ENCODE peak calls at places on chromosome 6, in seven cellular contexts. One of them, this sample, is unnamed.

GRCh38 chr6:31586596-31586995 is 519 bp downstream of the LST1 start:
- DNase-seq in effector CD4-positive, alpha-beta T cell: no peak
- DNase-seq in EL: no peak
- DNase-seq in NCI-H1694 treated with DMSO at 0.1 percent for 48 hours: no peak
- DNase-seq in stimulated activated CD4-positive, alpha-beta T cell treated with anti-CD3 and anti-CD28 coated beads, Interleukin-4, amount 100 ng/mL, for 48 hours: no peak
- DNase-seq in ELF-1: no peak
- DNase-seq in AG10803: no peak
- DNase-seq in this sample: peak

GRCh38 chr6:168575346-168576098 is 134.5 kb downstream of the SMOC2 start:
- DNase-seq in effector CD4-positive, alpha-beta T cell: no peak
- DNase-seq in EL: no peak
- DNase-seq in NCI-H1694 treated with DMSO at 0.1 percent for 48 hours: no peak
- DNase-seq in stimulated activated CD4-positive, alpha-beta T cell treated with anti-CD3 and anti-CD28 coated beads, Interleukin-4, amount 100 ng/mL, for 48 hours: no peak
- DNase-seq in ELF-1: no peak
- DNase-seq in AG10803: no peak
- DNase-seq in this sample: no peak

GRCh38 chr6:119215309-119215708 is 134.3 kb downstream of the MAN1A1 start:
- DNase-seq in effector CD4-positive, alpha-beta T cell: no peak
- DNase-seq in EL: no peak
- DNase-seq in NCI-H1694 treated with DMSO at 0.1 percent for 48 hours: no peak
- DNase-seq in stimulated activated CD4-positive, alpha-beta T cell treated with anti-CD3 and anti-CD28 coated beads, Interleukin-4, amount 100 ng/mL, for 48 hours: no peak
- DNase-seq in ELF-1: no peak
- DNase-seq in AG10803: no peak
- DNase-seq in this sample: no peak

GRCh38 chr6:46642928-46643751 is 9.5 kb downstream of the CYP39A1 start:
- DNase-seq in effector CD4-positive, alpha-beta T cell: no peak
- DNase-seq in EL: no peak
- DNase-seq in NCI-H1694 treated with DMSO at 0.1 percent for 48 hours: no peak
- DNase-seq in stimulated activated CD4-positive, alpha-beta T cell treated with anti-CD3 and anti-CD28 coated beads, Interleukin-4, amount 100 ng/mL, for 48 hours: peak
- DNase-seq in ELF-1: no peak
- DNase-seq in AG10803: no peak
- DNase-seq in this sample: no peak

GRCh38 chr6:1552296-1552761 is 57.4 kb upstream of the FOXC1 start:
- DNase-seq in effector CD4-positive, alpha-beta T cell: no peak
- DNase-seq in EL: peak
- DNase-seq in NCI-H1694 treated with DMSO at 0.1 percent for 48 hours: no peak
- DNase-seq in stimulated activated CD4-positive, alpha-beta T cell treated with anti-CD3 and anti-CD28 coated beads, Interleukin-4, amount 100 ng/mL, for 48 hours: no peak
- DNase-seq in ELF-1: no peak
- DNase-seq in AG10803: peak
- DNase-seq in this sample: peak

GRCh38 chr6:47112311-47112710 is 70.2 kb upstream of the ADGRF1 start:
- DNase-seq in effector CD4-positive, alpha-beta T cell: no peak
- DNase-seq in EL: no peak
- DNase-seq in NCI-H1694 treated with DMSO at 0.1 percent for 48 hours: no peak
- DNase-seq in stimulated activated CD4-positive, alpha-beta T cell treated with anti-CD3 and anti-CD28 coated beads, Interleukin-4, amount 100 ng/mL, for 48 hours: no peak
- DNase-seq in ELF-1: no peak
- DNase-seq in AG10803: no peak
- DNase-seq in this sample: no peak

GRCh38 chr6:53361549-53362031 is 12.8 kb upstream of the ELOVL5 start:
- DNase-seq in effector CD4-positive, alpha-beta T cell: peak
- DNase-seq in EL: peak
- DNase-seq in NCI-H1694 treated with DMSO at 0.1 percent for 48 hours: no peak
- DNase-seq in stimulated activated CD4-positive, alpha-beta T cell treated with anti-CD3 and anti-CD28 coated beads, Interleukin-4, amount 100 ng/mL, for 48 hours: peak
- DNase-seq in ELF-1: no peak
- DNase-seq in AG10803: peak
- DNase-seq in this sample: peak

GRCh38 chr6:158270389-158271127 is 41.7 kb upstream of the TULP4 start:
- DNase-seq in effector CD4-positive, alpha-beta T cell: no peak
- DNase-seq in EL: no peak
- DNase-seq in NCI-H1694 treated with DMSO at 0.1 percent for 48 hours: no peak
- DNase-seq in stimulated activated CD4-positive, alpha-beta T cell treated with anti-CD3 and anti-CD28 coated beads, Interleukin-4, amount 100 ng/mL, for 48 hours: no peak
- DNase-seq in ELF-1: no peak
- DNase-seq in AG10803: no peak
- DNase-seq in this sample: no peak

GRCh38 chr6:163170294-163170883 is 244.1 kb upstream of the QKI start:
- DNase-seq in effector CD4-positive, alpha-beta T cell: no peak
- DNase-seq in EL: peak
- DNase-seq in NCI-H1694 treated with DMSO at 0.1 percent for 48 hours: no peak
- DNase-seq in stimulated activated CD4-positive, alpha-beta T cell treated with anti-CD3 and anti-CD28 coated beads, Interleukin-4, amount 100 ng/mL, for 48 hours: peak
- DNase-seq in ELF-1: peak
- DNase-seq in AG10803: no peak
- DNase-seq in this sample: no peak

GRCh38 chr6:166929534-166930189 is 26.7 kb downstream of the RNASET2 start:
- DNase-seq in effector CD4-positive, alpha-beta T cell: no peak
- DNase-seq in EL: no peak
- DNase-seq in NCI-H1694 treated with DMSO at 0.1 percent for 48 hours: no peak
- DNase-seq in stimulated activated CD4-positive, alpha-beta T cell treated with anti-CD3 and anti-CD28 coated beads, Interleukin-4, amount 100 ng/mL, for 48 hours: no peak
- DNase-seq in ELF-1: no peak
- DNase-seq in AG10803: no peak
- DNase-seq in this sample: no peak

GRCh38 chr6:106512048-106512957 is 117.0 kb downstream of the RTN4IP1 start:
- DNase-seq in effector CD4-positive, alpha-beta T cell: peak
- DNase-seq in EL: peak
- DNase-seq in NCI-H1694 treated with DMSO at 0.1 percent for 48 hours: no peak
- DNase-seq in stimulated activated CD4-positive, alpha-beta T cell treated with anti-CD3 and anti-CD28 coated beads, Interleukin-4, amount 100 ng/mL, for 48 hours: peak
- DNase-seq in ELF-1: peak
- DNase-seq in AG10803: peak
- DNase-seq in this sample: peak

GRCh38 chr6:128282956-128283355 is 237.4 kb downstream of the PTPRK start:
- DNase-seq in effector CD4-positive, alpha-beta T cell: no peak
- DNase-seq in EL: no peak
- DNase-seq in NCI-H1694 treated with DMSO at 0.1 percent for 48 hours: no peak
- DNase-seq in stimulated activated CD4-positive, alpha-beta T cell treated with anti-CD3 and anti-CD28 coated beads, Interleukin-4, amount 100 ng/mL, for 48 hours: no peak
- DNase-seq in ELF-1: peak
- DNase-seq in AG10803: no peak
- DNase-seq in this sample: no peak

GRCh38 chr6:50093116-50093937 is 43.6 kb upstream of the DEFB112 start:
- DNase-seq in effector CD4-positive, alpha-beta T cell: no peak
- DNase-seq in EL: no peak
- DNase-seq in NCI-H1694 treated with DMSO at 0.1 percent for 48 hours: no peak
- DNase-seq in stimulated activated CD4-positive, alpha-beta T cell treated with anti-CD3 and anti-CD28 coated beads, Interleukin-4, amount 100 ng/mL, for 48 hours: no peak
- DNase-seq in ELF-1: no peak
- DNase-seq in AG10803: no peak
- DNase-seq in this sample: no peak

GRCh38 chr6:84033523-84034451 is at the start of gene MRAP2:
- DNase-seq in effector CD4-positive, alpha-beta T cell: no peak
- DNase-seq in EL: peak
- DNase-seq in NCI-H1694 treated with DMSO at 0.1 percent for 48 hours: no peak
- DNase-seq in stimulated activated CD4-positive, alpha-beta T cell treated with anti-CD3 and anti-CD28 coated beads, Interleukin-4, amount 100 ng/mL, for 48 hours: no peak
- DNase-seq in ELF-1: peak
- DNase-seq in AG10803: peak
- DNase-seq in this sample: no peak

This sample was measured in T-helper 1 cell.